ENCODE peak calls at places on chromosomes 3 and 15, in six cellular contexts. One of them, this sample, is unnamed. For H3K4me1 and H3K9me3, the result is how much of the 10 kb centered on the place peaks cover.

GRCh38 chr15:91863621-91864255 is 10.2 kb downstream of the SLCO3A1 start:
- DNase-seq in HCT116: no peak
- DNase-seq in hepatocyte: no peak
- DNase-seq in PC-3: no peak
- DNase-seq in kidney: no peak
- DNase-seq in esophagus squamous epithelium: no peak
- DNase-seq in this sample: peak

GRCh38 chr3:186340211-186340610 is 21.8 kb downstream of the DGKG start:
- DNase-seq in HCT116: no peak
- DNase-seq in hepatocyte: no peak
- DNase-seq in PC-3: peak
- DNase-seq in kidney: no peak
- DNase-seq in esophagus squamous epithelium: no peak
- DNase-seq in this sample: no peak

GRCh38 chr3:112569265-112569664 is 7.4 kb downstream of the SLC35A5 start:
- DNase-seq in HCT116: no peak
- DNase-seq in hepatocyte: no peak
- DNase-seq in PC-3: no peak
- DNase-seq in kidney: no peak
- DNase-seq in esophagus squamous epithelium: no peak
- DNase-seq in this sample: no peak

GRCh38 chr3:56845505-56845904 is 43.8 kb upstream of the ARHGEF3 start:
- DNase-seq in HCT116: no peak
- DNase-seq in hepatocyte: no peak
- DNase-seq in PC-3: peak
- DNase-seq in kidney: no peak
- DNase-seq in esophagus squamous epithelium: no peak
- DNase-seq in this sample: no peak

GRCh38 chr3:14221902-14222301 is 43.3 kb downstream of the LSM3 start:
- DNase-seq in HCT116: no peak
- DNase-seq in hepatocyte: no peak
- DNase-seq in PC-3: no peak
- DNase-seq in kidney: no peak
- DNase-seq in esophagus squamous epithelium: no peak
- DNase-seq in this sample: no peak

GRCh38 chr3:150545419-150546225 is 674 bp downstream of the SERP1 start:
- DNase-seq in HCT116: no peak
- DNase-seq in hepatocyte: peak
- DNase-seq in PC-3: peak
- DNase-seq in kidney: peak
- DNase-seq in esophagus squamous epithelium: peak
- DNase-seq in this sample: peak

GRCh38 chr15:77584201-77584600 is 48.5 kb downstream of the LINGO1 start:
- DNase-seq in HCT116: no peak
- DNase-seq in hepatocyte: peak
- DNase-seq in PC-3: no peak
- DNase-seq in kidney: peak
- DNase-seq in esophagus squamous epithelium: no peak
- DNase-seq in this sample: no peak

GRCh38 chr15:63763476-63764123 is 70.1 kb downstream of the HERC1 start:
- DNase-seq in HCT116: no peak
- DNase-seq in hepatocyte: no peak
- DNase-seq in PC-3: peak
- DNase-seq in kidney: no peak
- DNase-seq in esophagus squamous epithelium: no peak
- DNase-seq in this sample: no peak

GRCh38 chr3:194485471-194485875 is 1.3 kb downstream of the ATP13A3 start:
- DNase-seq in HCT116: no peak
- DNase-seq in hepatocyte: no peak
- DNase-seq in PC-3: peak
- DNase-seq in kidney: no peak
- DNase-seq in esophagus squamous epithelium: no peak
- DNase-seq in this sample: no peak

GRCh38 chr15:60328852-60329443 is 68.8 kb downstream of the ANXA2 start:
- DNase-seq in HCT116: no peak
- DNase-seq in hepatocyte: peak
- DNase-seq in PC-3: peak
- DNase-seq in kidney: no peak
- DNase-seq in esophagus squamous epithelium: no peak
- DNase-seq in this sample: peak

GRCh38 chr15:72758195-72758594 is 25.4 kb downstream of the ADPGK start:
- DNase-seq in HCT116: no peak
- DNase-seq in hepatocyte: peak
- DNase-seq in PC-3: peak
- DNase-seq in kidney: no peak
- DNase-seq in esophagus squamous epithelium: no peak
- DNase-seq in this sample: no peak

GRCh38 chr15:90665288-90666134 is 51.6 kb upstream of the BLM start:
- DNase-seq in HCT116: peak
- DNase-seq in hepatocyte: no peak
- DNase-seq in PC-3: peak
- DNase-seq in kidney: peak
- DNase-seq in esophagus squamous epithelium: no peak
- DNase-seq in this sample: peak

GRCh38 chr3:22939349-22939748 is 263.8 kb upstream of the UBE2E2 start:
- DNase-seq in HCT116: no peak
- DNase-seq in hepatocyte: peak
- DNase-seq in PC-3: no peak
- DNase-seq in kidney: no peak
- DNase-seq in esophagus squamous epithelium: no peak
- DNase-seq in this sample: peak

GRCh38 chr3:43248194-43248593 is 38.1 kb upstream of the SNRK start:
- DNase-seq in HCT116: no peak
- DNase-seq in hepatocyte: no peak
- DNase-seq in PC-3: no peak
- DNase-seq in kidney: no peak
- DNase-seq in esophagus squamous epithelium: no peak
- DNase-seq in this sample: no peak

GRCh38 chr3:185527364-185527763 is 25.0 kb downstream of the LIPH start:
- DNase-seq in HCT116: peak
- DNase-seq in hepatocyte: no peak
- DNase-seq in PC-3: peak
- DNase-seq in kidney: no peak
- DNase-seq in esophagus squamous epithelium: no peak
- DNase-seq in this sample: no peak

GRCh38 chr3:104604326-104605010 is 762.2 kb upstream of the ALCAM start:
- DNase-seq in HCT116: peak
- DNase-seq in hepatocyte: no peak
- DNase-seq in PC-3: peak
- DNase-seq in kidney: no peak
- DNase-seq in esophagus squamous epithelium: no peak
- DNase-seq in this sample: peak

GRCh38 chr3:113157408-113157980 is 53.9 kb upstream of the BOC start:
- DNase-seq in HCT116: no peak
- DNase-seq in hepatocyte: no peak
- DNase-seq in PC-3: no peak
- DNase-seq in kidney: no peak
- DNase-seq in esophagus squamous epithelium: no peak
- DNase-seq in this sample: no peak

GRCh38 chr15:66862111-66862815 is 160.2 kb downstream of the SMAD6 start:
- DNase-seq in HCT116: no peak
- DNase-seq in hepatocyte: no peak
- DNase-seq in PC-3: peak
- DNase-seq in kidney: no peak
- DNase-seq in esophagus squamous epithelium: no peak
- DNase-seq in this sample: no peak

GRCh38 chr3:123448503-123449091 is at the start of gene ADCY5:
- DNase-seq in HCT116: no peak
- DNase-seq in hepatocyte: peak
- DNase-seq in PC-3: no peak
- DNase-seq in kidney: peak
- DNase-seq in esophagus squamous epithelium: no peak
- DNase-seq in this sample: no peak

GRCh38 chr3:9067352-9067975 is 104.2 kb upstream of the RAD18 start:
- DNase-seq in HCT116: peak
- DNase-seq in hepatocyte: peak
- DNase-seq in PC-3: peak
- DNase-seq in kidney: no peak
- DNase-seq in esophagus squamous epithelium: no peak
- DNase-seq in this sample: peak

GRCh38 chr3:122066331-122067213 is 11.4 kb downstream of the CD86 start:
- DNase-seq in HCT116: no peak
- DNase-seq in hepatocyte: no peak
- DNase-seq in PC-3: no peak
- DNase-seq in kidney: no peak
- DNase-seq in esophagus squamous epithelium: no peak
- DNase-seq in this sample: no peak

GRCh38 chr3:122064318-122064717 is 9.2 kb downstream of the CD86 start:
- DNase-seq in HCT116: no peak
- DNase-seq in hepatocyte: no peak
- DNase-seq in PC-3: no peak
- DNase-seq in kidney: no peak
- DNase-seq in esophagus squamous epithelium: no peak
- DNase-seq in this sample: no peak

GRCh38 chr3:122063908-122064307 is 8.7 kb downstream of the CD86 start:
- DNase-seq in HCT116: no peak
- DNase-seq in hepatocyte: no peak
- DNase-seq in PC-3: no peak
- DNase-seq in kidney: no peak
- DNase-seq in esophagus squamous epithelium: no peak
- DNase-seq in this sample: no peak

GRCh38 chr3:122067588-122068240 is 12.6 kb downstream of the CD86 start:
- DNase-seq in HCT116: no peak
- DNase-seq in hepatocyte: no peak
- DNase-seq in PC-3: no peak
- DNase-seq in kidney: no peak
- DNase-seq in esophagus squamous epithelium: no peak
- DNase-seq in this sample: no peak

GRCh38 chr3:122067214-122067550 is 12.0 kb downstream of the CD86 start:
- DNase-seq in HCT116: no peak
- DNase-seq in hepatocyte: no peak
- DNase-seq in PC-3: no peak
- DNase-seq in kidney: no peak
- DNase-seq in esophagus squamous epithelium: no peak
- DNase-seq in this sample: no peak
- H3K4me1 ChIP-seq in HCT116: under half
- H3K4me1 ChIP-seq in hepatocyte: under half
- H3K4me1 ChIP-seq in PC-3: under half
- H3K4me1 ChIP-seq in kidney: under half
- H3K4me1 ChIP-seq in esophagus squamous epithelium: under half
- H3K4me1 ChIP-seq in this sample: under half

GRCh38 chr3:183178833-183179549 is 16.5 kb upstream of the LAMP3 start:
- DNase-seq in HCT116: no peak
- DNase-seq in hepatocyte: peak
- DNase-seq in PC-3: peak
- DNase-seq in kidney: no peak
- DNase-seq in esophagus squamous epithelium: no peak
- DNase-seq in this sample: peak
- H3K4me3 ChIP-seq in HCT116: peak
- H3K4me3 ChIP-seq in hepatocyte: peak
- H3K4me3 ChIP-seq in PC-3: peak
- H3K4me3 ChIP-seq in kidney: peak
- H3K4me3 ChIP-seq in esophagus squamous epithelium: peak
- H3K4me3 ChIP-seq in this sample: peak

GRCh38 chr3:137770066-137770805 is 6.1 kb downstream of the SOX14 start:
- DNase-seq in HCT116: no peak
- DNase-seq in hepatocyte: no peak
- DNase-seq in PC-3: no peak
- DNase-seq in kidney: peak
- DNase-seq in esophagus squamous epithelium: no peak
- DNase-seq in this sample: no peak

GRCh38 chr3:137771401-137772230 is 7.5 kb downstream of the SOX14 start:
- DNase-seq in HCT116: no peak
- DNase-seq in hepatocyte: no peak
- DNase-seq in PC-3: no peak
- DNase-seq in kidney: no peak
- DNase-seq in esophagus squamous epithelium: no peak
- DNase-seq in this sample: no peak

GRCh38 chr3:137769321-137770065 is 5.4 kb downstream of the SOX14 start:
- DNase-seq in HCT116: no peak
- DNase-seq in hepatocyte: no peak
- DNase-seq in PC-3: no peak
- DNase-seq in kidney: no peak
- DNase-seq in esophagus squamous epithelium: no peak
- DNase-seq in this sample: no peak

GRCh38 chr3:137770821-137771399 is 6.8 kb downstream of the SOX14 start:
- DNase-seq in HCT116: no peak
- DNase-seq in hepatocyte: peak
- DNase-seq in PC-3: no peak
- DNase-seq in kidney: peak
- DNase-seq in esophagus squamous epithelium: no peak
- DNase-seq in this sample: no peak

GRCh38 chr3:137772231-137772617 is 8.1 kb downstream of the SOX14 start:
- DNase-seq in HCT116: no peak
- DNase-seq in hepatocyte: no peak
- DNase-seq in PC-3: no peak
- DNase-seq in kidney: no peak
- DNase-seq in esophagus squamous epithelium: no peak
- DNase-seq in this sample: no peak
- H3K9me3 ChIP-seq in HCT116: under half
- H3K9me3 ChIP-seq in hepatocyte: under half
- H3K9me3 ChIP-seq in PC-3: under half
- H3K9me3 ChIP-seq in kidney: under half
- H3K9me3 ChIP-seq in esophagus squamous epithelium: under half
- H3K9me3 ChIP-seq in this sample: under half

DNA sequence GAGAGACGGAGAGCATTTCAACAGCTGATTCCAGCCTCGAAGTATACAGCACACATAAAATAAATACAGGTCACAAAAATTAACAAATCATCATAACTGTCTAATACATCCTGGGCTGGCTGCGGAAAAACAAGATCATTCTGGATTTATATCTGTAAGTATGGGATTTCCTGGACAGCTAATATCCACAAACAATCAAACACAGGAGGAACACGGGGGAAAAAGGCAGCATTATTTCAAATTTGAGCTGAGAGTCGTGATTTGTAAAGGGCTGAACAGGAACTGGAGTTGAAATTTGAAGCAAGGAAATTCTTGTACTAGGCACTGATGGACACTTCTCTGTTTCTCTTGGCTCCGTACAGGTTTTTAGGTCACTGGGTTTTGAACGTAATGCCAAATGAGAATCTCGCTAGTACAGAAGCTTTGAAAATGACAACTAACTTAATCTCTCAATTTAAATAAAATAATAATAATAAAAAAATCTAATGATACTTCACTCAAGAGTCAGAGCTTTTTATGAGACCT is 577.7 kb downstream of the FOXP1 start:
- DNase-seq in HCT116: no peak
- DNase-seq in hepatocyte: no peak
- DNase-seq in PC-3: no peak
- DNase-seq in kidney: no peak
- DNase-seq in esophagus squamous epithelium: no peak
- DNase-seq in this sample: no peak
- H3K4me1 ChIP-seq in HCT116: under half
- H3K4me1 ChIP-seq in hepatocyte: under half
- H3K4me1 ChIP-seq in PC-3: under half
- H3K4me1 ChIP-seq in kidney: under half
- H3K4me1 ChIP-seq in esophagus squamous epithelium: under half
- H3K4me1 ChIP-seq in this sample: under half

This sample was measured in cardiac muscle cell.